ENCODE peak calls at places on chromosomes 6 and 20, in eight cellular contexts. One of them, this sample, is unnamed.

GRCh38 chr20:46309945-46310344 is 1.6 kb upstream of the CDH22 start:
- DNase-seq in A673: no peak
- DNase-seq in AG04450: no peak
- DNase-seq in activated CD8-positive, alpha-beta T cell treated with anti-CD3 and anti-CD28 coated beads for 36 hours: no peak
- DNase-seq in left lung: no peak
- DNase-seq in A549: no peak
- DNase-seq in tibial nerve: no peak
- DNase-seq in fibroblast of lung: no peak
- DNase-seq in this sample: no peak

GRCh38 chr20:24838551-24839530 is 110.2 kb upstream of the CST7 start:
- DNase-seq in AG04450: no peak
- DNase-seq in A673: no peak
- DNase-seq in fibroblast of lung: peak
- DNase-seq in A549: no peak
- DNase-seq in tibial nerve: no peak
- DNase-seq in left lung: no peak
- DNase-seq in activated CD8-positive, alpha-beta T cell treated with anti-CD3 and anti-CD28 coated beads for 36 hours: no peak
- DNase-seq in this sample: no peak

GRCh38 chr20:53940356-53940694 is 130.1 kb downstream of the BCAS1 start:
- DNase-seq in left lung: no peak
- DNase-seq in AG04450: no peak
- DNase-seq in activated CD8-positive, alpha-beta T cell treated with anti-CD3 and anti-CD28 coated beads for 36 hours: no peak
- DNase-seq in fibroblast of lung: no peak
- DNase-seq in A549: no peak
- DNase-seq in A673: no peak
- DNase-seq in tibial nerve: no peak
- DNase-seq in this sample: no peak

GRCh38 chr20:39778431-39778830 is 816.3 kb downstream of the DHX35 start:
- DNase-seq in left lung: no peak
- DNase-seq in activated CD8-positive, alpha-beta T cell treated with anti-CD3 and anti-CD28 coated beads for 36 hours: no peak
- DNase-seq in AG04450: no peak
- DNase-seq in A673: no peak
- DNase-seq in tibial nerve: no peak
- DNase-seq in fibroblast of lung: no peak
- DNase-seq in A549: no peak
- DNase-seq in this sample: no peak

GRCh38 chr6:167912494-167912893 is 85.0 kb upstream of the KIF25 start:
- DNase-seq in A673: no peak
- DNase-seq in AG04450: no peak
- DNase-seq in tibial nerve: no peak
- DNase-seq in activated CD8-positive, alpha-beta T cell treated with anti-CD3 and anti-CD28 coated beads for 36 hours: no peak
- DNase-seq in fibroblast of lung: no peak
- DNase-seq in left lung: no peak
- DNase-seq in A549: no peak
- DNase-seq in this sample: no peak

GRCh38 chr20:25219365-25219764 is 23.9 kb downstream of the ENTPD6 start:
- DNase-seq in A673: no peak
- DNase-seq in A549: no peak
- DNase-seq in AG04450: no peak
- DNase-seq in fibroblast of lung: no peak
- DNase-seq in activated CD8-positive, alpha-beta T cell treated with anti-CD3 and anti-CD28 coated beads for 36 hours: no peak
- DNase-seq in tibial nerve: no peak
- DNase-seq in left lung: no peak
- DNase-seq in this sample: no peak

GRCh38 chr20:41632896-41633295 is 14.7 kb upstream of the CHD6 start:
- DNase-seq in activated CD8-positive, alpha-beta T cell treated with anti-CD3 and anti-CD28 coated beads for 36 hours: no peak
- DNase-seq in fibroblast of lung: peak
- DNase-seq in A673: no peak
- DNase-seq in AG04450: no peak
- DNase-seq in tibial nerve: no peak
- DNase-seq in left lung: no peak
- DNase-seq in A549: no peak
- DNase-seq in this sample: no peak

GRCh38 chr6:311679-312220 is 19.5 kb downstream of the DUSP22 start:
- DNase-seq in activated CD8-positive, alpha-beta T cell treated with anti-CD3 and anti-CD28 coated beads for 36 hours: no peak
- DNase-seq in A549: no peak
- DNase-seq in AG04450: no peak
- DNase-seq in tibial nerve: no peak
- DNase-seq in left lung: no peak
- DNase-seq in A673: no peak
- DNase-seq in fibroblast of lung: peak
- DNase-seq in this sample: no peak

GRCh38 chr6:15183979-15184378 is 61.9 kb upstream of the JARID2 start:
- DNase-seq in AG04450: no peak
- DNase-seq in activated CD8-positive, alpha-beta T cell treated with anti-CD3 and anti-CD28 coated beads for 36 hours: peak
- DNase-seq in fibroblast of lung: no peak
- DNase-seq in A673: no peak
- DNase-seq in A549: no peak
- DNase-seq in left lung: no peak
- DNase-seq in tibial nerve: no peak
- DNase-seq in this sample: no peak

GRCh38 chr6:38646166-38646565 is 6.4 kb upstream of the BTBD9 start:
- DNase-seq in fibroblast of lung: peak
- DNase-seq in tibial nerve: no peak
- DNase-seq in left lung: no peak
- DNase-seq in A549: no peak
- DNase-seq in activated CD8-positive, alpha-beta T cell treated with anti-CD3 and anti-CD28 coated beads for 36 hours: no peak
- DNase-seq in AG04450: no peak
- DNase-seq in A673: no peak
- DNase-seq in this sample: no peak

GRCh38 chr6:90284745-90285481 is 11.7 kb downstream of the BACH2 start:
- DNase-seq in fibroblast of lung: peak
- DNase-seq in activated CD8-positive, alpha-beta T cell treated with anti-CD3 and anti-CD28 coated beads for 36 hours: peak
- DNase-seq in AG04450: no peak
- DNase-seq in tibial nerve: no peak
- DNase-seq in A549: peak
- DNase-seq in left lung: no peak
- DNase-seq in A673: no peak
- DNase-seq in this sample: no peak

GRCh38 chr20:4012631-4013030 is 2.7 kb downstream of the RNF24 start:
- DNase-seq in A673: no peak
- DNase-seq in AG04450: peak
- DNase-seq in activated CD8-positive, alpha-beta T cell treated with anti-CD3 and anti-CD28 coated beads for 36 hours: no peak
- DNase-seq in tibial nerve: no peak
- DNase-seq in fibroblast of lung: peak
- DNase-seq in left lung: no peak
- DNase-seq in A549: no peak
- DNase-seq in this sample: no peak

GRCh38 chr6:18155864-18156396 is 708 bp downstream of the KDM1B start:
- DNase-seq in tibial nerve: no peak
- DNase-seq in A549: peak
- DNase-seq in AG04450: no peak
- DNase-seq in A673: peak
- DNase-seq in activated CD8-positive, alpha-beta T cell treated with anti-CD3 and anti-CD28 coated beads for 36 hours: peak
- DNase-seq in left lung: peak
- DNase-seq in fibroblast of lung: peak
- DNase-seq in this sample: no peak

GRCh38 chr20:37352611-37352980 is 6.7 kb downstream of the SRC start:
- DNase-seq in fibroblast of lung: no peak
- DNase-seq in left lung: peak
- DNase-seq in activated CD8-positive, alpha-beta T cell treated with anti-CD3 and anti-CD28 coated beads for 36 hours: no peak
- DNase-seq in AG04450: no peak
- DNase-seq in tibial nerve: no peak
- DNase-seq in A549: no peak
- DNase-seq in A673: no peak
- DNase-seq in this sample: no peak

GRCh38 chr20:9628589-9628988 is 114.2 kb downstream of the LAMP5 start:
- DNase-seq in A549: no peak
- DNase-seq in AG04450: no peak
- DNase-seq in A673: no peak
- DNase-seq in left lung: no peak
- DNase-seq in activated CD8-positive, alpha-beta T cell treated with anti-CD3 and anti-CD28 coated beads for 36 hours: no peak
- DNase-seq in fibroblast of lung: no peak
- DNase-seq in tibial nerve: no peak
- DNase-seq in this sample: no peak

GRCh38 chr6:83708546-83708969 is 343 bp downstream of the SNAP91 start:
- DNase-seq in tibial nerve: no peak
- DNase-seq in activated CD8-positive, alpha-beta T cell treated with anti-CD3 and anti-CD28 coated beads for 36 hours: no peak
- DNase-seq in A673: peak
- DNase-seq in A549: no peak
- DNase-seq in fibroblast of lung: peak
- DNase-seq in left lung: no peak
- DNase-seq in AG04450: no peak
- DNase-seq in this sample: no peak

GRCh38 chr6:100628180-100628579 is 163.5 kb upstream of the SIM1 start:
- DNase-seq in activated CD8-positive, alpha-beta T cell treated with anti-CD3 and anti-CD28 coated beads for 36 hours: no peak
- DNase-seq in A549: no peak
- DNase-seq in fibroblast of lung: no peak
- DNase-seq in AG04450: no peak
- DNase-seq in left lung: no peak
- DNase-seq in A673: no peak
- DNase-seq in tibial nerve: no peak
- DNase-seq in this sample: no peak

GRCh38 chr20:38441916-38442315 is 6.8 kb upstream of the SNHG17 start:
- DNase-seq in tibial nerve: no peak
- DNase-seq in AG04450: no peak
- DNase-seq in A673: no peak
- DNase-seq in A549: no peak
- DNase-seq in left lung: no peak
- DNase-seq in fibroblast of lung: no peak
- DNase-seq in activated CD8-positive, alpha-beta T cell treated with anti-CD3 and anti-CD28 coated beads for 36 hours: no peak
- DNase-seq in this sample: no peak

GRCh38 chr20:1478566-1478965 is 11.9 kb upstream of the NSFL1C start:
- DNase-seq in left lung: no peak
- DNase-seq in activated CD8-positive, alpha-beta T cell treated with anti-CD3 and anti-CD28 coated beads for 36 hours: no peak
- DNase-seq in A549: peak
- DNase-seq in A673: no peak
- DNase-seq in tibial nerve: no peak
- DNase-seq in fibroblast of lung: peak
- DNase-seq in AG04450: no peak
- DNase-seq in this sample: peak

GRCh38 chr6:15987569-15987968 is 141.3 kb upstream of the MYLIP start:
- DNase-seq in AG04450: no peak
- DNase-seq in A673: peak
- DNase-seq in tibial nerve: no peak
- DNase-seq in activated CD8-positive, alpha-beta T cell treated with anti-CD3 and anti-CD28 coated beads for 36 hours: no peak
- DNase-seq in left lung: no peak
- DNase-seq in fibroblast of lung: peak
- DNase-seq in A549: no peak
- DNase-seq in this sample: no peak

GRCh38 chr6:31665501-31666336 is at the start of gene CSNK2B:
- DNase-seq in A549: peak
- DNase-seq in AG04450: peak
- DNase-seq in activated CD8-positive, alpha-beta T cell treated with anti-CD3 and anti-CD28 coated beads for 36 hours: peak
- DNase-seq in tibial nerve: peak
- DNase-seq in A673: peak
- DNase-seq in fibroblast of lung: peak
- DNase-seq in left lung: peak
- DNase-seq in this sample: peak
- TF ChIP-seq CTCF in A549: no peak
- TF ChIP-seq CTCF in AG04450: no peak
- TF ChIP-seq CTCF in activated CD8-positive, alpha-beta T cell treated with anti-CD3 and anti-CD28 coated beads for 36 hours: no peak
- TF ChIP-seq CTCF in tibial nerve: peak
- TF ChIP-seq CTCF in A673: no peak
- TF ChIP-seq CTCF in fibroblast of lung: peak
- TF ChIP-seq CTCF in left lung: no peak
- TF ChIP-seq CTCF in this sample: no peak

GRCh38 chr6:3808759-3809514 is 40.2 kb upstream of the FAM50B start:
- DNase-seq in tibial nerve: peak
- DNase-seq in fibroblast of lung: peak
- DNase-seq in A673: no peak
- DNase-seq in AG04450: peak
- DNase-seq in activated CD8-positive, alpha-beta T cell treated with anti-CD3 and anti-CD28 coated beads for 36 hours: no peak
- DNase-seq in A549: peak
- DNase-seq in left lung: no peak
- DNase-seq in this sample: peak
- TF ChIP-seq CTCF in tibial nerve: no peak
- TF ChIP-seq CTCF in fibroblast of lung: peak
- TF ChIP-seq CTCF in A673: no peak
- TF ChIP-seq CTCF in AG04450: peak
- TF ChIP-seq CTCF in activated CD8-positive, alpha-beta T cell treated with anti-CD3 and anti-CD28 coated beads for 36 hours: no peak
- TF ChIP-seq CTCF in A549: no peak
- TF ChIP-seq CTCF in left lung: no peak
- TF ChIP-seq CTCF in this sample: peak

DNA sequence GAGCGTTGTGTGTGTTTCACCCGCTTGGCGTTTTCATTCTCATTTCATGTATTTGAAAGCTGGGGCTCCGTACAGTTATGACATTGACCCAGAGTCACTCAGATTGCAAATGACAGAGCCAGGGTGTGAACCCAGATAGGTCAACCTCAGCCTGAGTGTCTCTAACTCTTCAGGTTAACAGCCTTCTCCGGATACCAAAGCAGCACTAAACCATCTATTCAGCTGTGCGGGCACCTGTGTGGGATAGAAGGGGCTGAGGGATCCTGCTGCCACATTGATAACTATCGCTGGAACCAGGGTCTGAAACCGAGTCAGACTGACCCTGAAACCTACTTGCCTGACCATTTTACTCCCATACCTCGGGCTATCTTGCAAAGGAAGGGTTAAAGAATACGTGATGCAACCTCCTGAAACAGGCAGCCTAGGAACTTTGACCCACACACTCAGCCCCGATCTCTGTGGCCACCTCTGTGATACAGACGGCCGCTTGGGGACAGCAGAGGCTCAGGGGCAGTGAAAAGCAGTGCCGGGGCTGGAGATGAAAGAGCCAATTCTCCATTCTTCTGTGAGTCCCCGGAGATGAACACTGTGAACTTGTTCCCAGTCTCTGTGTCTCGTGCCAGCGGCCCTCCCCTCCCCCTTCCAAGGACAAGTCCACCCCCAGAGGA is 233.5 kb upstream of the QKI start:
- DNase-seq in activated CD8-positive, alpha-beta T cell treated with anti-CD3 and anti-CD28 coated beads for 36 hours: peak
- DNase-seq in tibial nerve: peak
- DNase-seq in A549: peak
- DNase-seq in left lung: peak
- DNase-seq in fibroblast of lung: peak
- DNase-seq in A673: no peak
- DNase-seq in AG04450: no peak
- DNase-seq in this sample: peak
- TF ChIP-seq CTCF in activated CD8-positive, alpha-beta T cell treated with anti-CD3 and anti-CD28 coated beads for 36 hours: no peak
- TF ChIP-seq CTCF in tibial nerve: peak
- TF ChIP-seq CTCF in A549: peak
- TF ChIP-seq CTCF in left lung: peak
- TF ChIP-seq CTCF in fibroblast of lung: peak
- TF ChIP-seq CTCF in A673: no peak
- TF ChIP-seq CTCF in AG04450: peak
- TF ChIP-seq CTCF in this sample: peak

DNA sequence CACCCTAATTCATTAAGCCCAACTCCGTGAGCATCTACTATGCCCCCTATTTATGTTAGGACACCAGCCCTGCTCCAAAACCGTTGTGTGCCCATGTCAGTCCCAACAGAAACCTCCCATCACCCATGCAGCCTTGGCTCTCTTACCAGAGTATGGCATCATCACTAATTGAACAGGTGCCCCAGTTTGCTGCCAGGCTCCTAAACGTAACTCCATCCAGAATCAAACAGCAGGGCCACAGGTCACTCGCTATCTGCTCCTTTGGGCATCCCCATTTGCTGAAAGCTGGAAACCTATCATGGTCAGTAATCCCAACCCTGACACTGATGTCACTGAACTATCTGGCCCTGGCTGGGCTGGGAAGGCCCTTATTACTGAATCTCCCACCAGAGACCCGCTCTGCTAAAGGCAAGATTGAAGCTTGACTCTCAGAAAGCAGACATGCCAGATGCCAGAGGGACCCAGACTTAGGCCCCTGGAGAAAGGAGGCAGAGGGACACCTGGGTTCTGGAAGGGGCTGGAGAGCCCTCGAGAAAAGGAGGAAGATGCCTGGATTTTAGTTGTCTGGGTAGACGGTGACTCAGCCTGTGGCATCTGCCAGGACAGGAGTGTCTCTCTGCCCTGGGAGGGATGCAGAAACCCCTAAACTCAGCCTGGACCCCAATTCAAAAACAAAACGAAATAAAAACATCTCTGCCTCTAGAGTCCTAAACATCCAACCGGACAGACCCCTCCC is 14.0 kb downstream of the MUCL3 start:
- DNase-seq in left lung: no peak
- DNase-seq in AG04450: no peak
- DNase-seq in tibial nerve: no peak
- DNase-seq in A549: no peak
- DNase-seq in activated CD8-positive, alpha-beta T cell treated with anti-CD3 and anti-CD28 coated beads for 36 hours: no peak
- DNase-seq in A673: peak
- DNase-seq in fibroblast of lung: no peak
- DNase-seq in this sample: no peak
- TF ChIP-seq CTCF in left lung: no peak
- TF ChIP-seq CTCF in AG04450: no peak
- TF ChIP-seq CTCF in tibial nerve: no peak
- TF ChIP-seq CTCF in A549: no peak
- TF ChIP-seq CTCF in activated CD8-positive, alpha-beta T cell treated with anti-CD3 and anti-CD28 coated beads for 36 hours: no peak
- TF ChIP-seq CTCF in A673: no peak
- TF ChIP-seq CTCF in fibroblast of lung: no peak
- TF ChIP-seq CTCF in this sample: no peak

This sample was measured in epithelial cell of proximal tubule.